ENCODE peak calls at places on chromosomes 7 and 10, in six cellular contexts. One of them, this sample, is unnamed.

GRCh38 chr7:2047272-2047581 is 185.5 kb downstream of the MAD1L1 start:
- DNase-seq in Peyer's patch: no peak
- DNase-seq in thoracic aorta: no peak
- DNase-seq in progenitor cell of endocrine pancreas: no peak
- DNase-seq in fibroblast of lung: no peak
- DNase-seq in astrocyte of the cerebellum: no peak
- DNase-seq in this sample: no peak

GRCh38 chr7:30727061-30727945 is 24.6 kb upstream of the INMT start:
- DNase-seq in Peyer's patch: peak
- DNase-seq in thoracic aorta: no peak
- DNase-seq in progenitor cell of endocrine pancreas: no peak
- DNase-seq in fibroblast of lung: no peak
- DNase-seq in astrocyte of the cerebellum: no peak
- DNase-seq in this sample: no peak

GRCh38 chr10:9814285-9814866 is 1203.3 kb upstream of the CELF2 start:
- DNase-seq in Peyer's patch: no peak
- DNase-seq in thoracic aorta: no peak
- DNase-seq in progenitor cell of endocrine pancreas: no peak
- DNase-seq in fibroblast of lung: peak
- DNase-seq in astrocyte of the cerebellum: no peak
- DNase-seq in this sample: no peak

GRCh38 chr10:75904499-75905283 is 473.3 kb downstream of the LRMDA start:
- DNase-seq in Peyer's patch: no peak
- DNase-seq in thoracic aorta: no peak
- DNase-seq in progenitor cell of endocrine pancreas: no peak
- DNase-seq in fibroblast of lung: no peak
- DNase-seq in astrocyte of the cerebellum: no peak
- DNase-seq in this sample: no peak

GRCh38 chr10:113959383-113959760 is 84.3 kb upstream of the ADRB1 start:
- DNase-seq in Peyer's patch: no peak
- DNase-seq in thoracic aorta: no peak
- DNase-seq in progenitor cell of endocrine pancreas: no peak
- DNase-seq in fibroblast of lung: no peak
- DNase-seq in astrocyte of the cerebellum: no peak
- DNase-seq in this sample: no peak

GRCh38 chr7:96321041-96321669 is 743 bp downstream of the SLC25A13 start:
- DNase-seq in Peyer's patch: peak
- DNase-seq in thoracic aorta: peak
- DNase-seq in progenitor cell of endocrine pancreas: peak
- DNase-seq in fibroblast of lung: peak
- DNase-seq in astrocyte of the cerebellum: peak
- DNase-seq in this sample: peak

GRCh38 chr10:94200148-94200846 is 162.4 kb downstream of the NOC3L start:
- DNase-seq in Peyer's patch: no peak
- DNase-seq in thoracic aorta: no peak
- DNase-seq in progenitor cell of endocrine pancreas: no peak
- DNase-seq in fibroblast of lung: no peak
- DNase-seq in astrocyte of the cerebellum: no peak
- DNase-seq in this sample: no peak

GRCh38 chr10:62853710-62854109 is 37.5 kb upstream of the EGR2 start:
- DNase-seq in Peyer's patch: no peak
- DNase-seq in thoracic aorta: no peak
- DNase-seq in progenitor cell of endocrine pancreas: no peak
- DNase-seq in fibroblast of lung: no peak
- DNase-seq in astrocyte of the cerebellum: no peak
- DNase-seq in this sample: no peak

GRCh38 chr7:80078159-80078731 is 56.4 kb upstream of the GNAI1 start:
- DNase-seq in Peyer's patch: no peak
- DNase-seq in thoracic aorta: no peak
- DNase-seq in progenitor cell of endocrine pancreas: no peak
- DNase-seq in fibroblast of lung: peak
- DNase-seq in astrocyte of the cerebellum: no peak
- DNase-seq in this sample: no peak

GRCh38 chr7:137661634-137662033 is 185.1 kb downstream of the DGKI start:
- DNase-seq in Peyer's patch: no peak
- DNase-seq in thoracic aorta: no peak
- DNase-seq in progenitor cell of endocrine pancreas: no peak
- DNase-seq in fibroblast of lung: no peak
- DNase-seq in astrocyte of the cerebellum: no peak
- DNase-seq in this sample: no peak

GRCh38 chr7:17939111-17939669 is 1.1 kb downstream of the SNX13 start:
- DNase-seq in Peyer's patch: no peak
- DNase-seq in thoracic aorta: no peak
- DNase-seq in progenitor cell of endocrine pancreas: no peak
- DNase-seq in fibroblast of lung: peak
- DNase-seq in astrocyte of the cerebellum: no peak
- DNase-seq in this sample: no peak

GRCh38 chr7:158633055-158633956 is 45.7 kb upstream of the PTPRN2 start:
- DNase-seq in Peyer's patch: no peak
- DNase-seq in thoracic aorta: no peak
- DNase-seq in progenitor cell of endocrine pancreas: no peak
- DNase-seq in fibroblast of lung: no peak
- DNase-seq in astrocyte of the cerebellum: no peak
- DNase-seq in this sample: no peak

GRCh38 chr10:121597504-121598241 is 571 bp downstream of the FGFR2 start:
- DNase-seq in Peyer's patch: no peak
- DNase-seq in thoracic aorta: no peak
- DNase-seq in progenitor cell of endocrine pancreas: no peak
- DNase-seq in fibroblast of lung: no peak
- DNase-seq in astrocyte of the cerebellum: no peak
- DNase-seq in this sample: no peak

GRCh38 chr7:81301815-81302214 is 383.0 kb upstream of the SEMA3C start:
- DNase-seq in Peyer's patch: no peak
- DNase-seq in thoracic aorta: no peak
- DNase-seq in progenitor cell of endocrine pancreas: no peak
- DNase-seq in fibroblast of lung: no peak
- DNase-seq in astrocyte of the cerebellum: no peak
- DNase-seq in this sample: no peak

GRCh38 chr10:114393886-114394285 is 10.4 kb downstream of the AFAP1L2 start:
- DNase-seq in Peyer's patch: no peak
- DNase-seq in thoracic aorta: no peak
- DNase-seq in progenitor cell of endocrine pancreas: no peak
- DNase-seq in fibroblast of lung: no peak
- DNase-seq in astrocyte of the cerebellum: no peak
- DNase-seq in this sample: no peak

GRCh38 chr10:5975641-5976473 is 1.5 kb downstream of the IL15RA start:
- DNase-seq in Peyer's patch: peak
- DNase-seq in thoracic aorta: no peak
- DNase-seq in progenitor cell of endocrine pancreas: no peak
- DNase-seq in fibroblast of lung: peak
- DNase-seq in astrocyte of the cerebellum: no peak
- DNase-seq in this sample: peak

GRCh38 chr7:11427686-11428273 is 404.2 kb downstream of the THSD7A start:
- DNase-seq in Peyer's patch: no peak
- DNase-seq in thoracic aorta: no peak
- DNase-seq in progenitor cell of endocrine pancreas: no peak
- DNase-seq in fibroblast of lung: peak
- DNase-seq in astrocyte of the cerebellum: peak
- DNase-seq in this sample: peak

GRCh38 chr10:97726636-97727178 is 10.2 kb upstream of the ZFYVE27 start:
- DNase-seq in Peyer's patch: no peak
- DNase-seq in thoracic aorta: no peak
- DNase-seq in progenitor cell of endocrine pancreas: no peak
- DNase-seq in fibroblast of lung: peak
- DNase-seq in astrocyte of the cerebellum: peak
- DNase-seq in this sample: no peak

GRCh38 chr10:77159538-77160110 is 478.0 kb downstream of the KCNMA1 start:
- DNase-seq in Peyer's patch: no peak
- DNase-seq in thoracic aorta: no peak
- DNase-seq in progenitor cell of endocrine pancreas: no peak
- DNase-seq in fibroblast of lung: peak
- DNase-seq in astrocyte of the cerebellum: peak
- DNase-seq in this sample: no peak

GRCh38 chr10:133087679-133088523 is at the start of gene ADGRA1:
- DNase-seq in Peyer's patch: no peak
- DNase-seq in thoracic aorta: no peak
- DNase-seq in progenitor cell of endocrine pancreas: peak
- DNase-seq in fibroblast of lung: no peak
- DNase-seq in astrocyte of the cerebellum: no peak
- DNase-seq in this sample: no peak

GRCh38 chr7:139727151-139727705 is 50.6 kb downstream of the HIPK2 start:
- DNase-seq in Peyer's patch: peak
- DNase-seq in thoracic aorta: no peak
- DNase-seq in progenitor cell of endocrine pancreas: no peak
- DNase-seq in fibroblast of lung: peak
- DNase-seq in astrocyte of the cerebellum: peak
- DNase-seq in this sample: peak

GRCh38 chr7:92835140-92835850 is 1.1 kb downstream of the CDK6 start:
- DNase-seq in Peyer's patch: peak
- DNase-seq in thoracic aorta: peak
- DNase-seq in progenitor cell of endocrine pancreas: peak
- DNase-seq in fibroblast of lung: peak
- DNase-seq in astrocyte of the cerebellum: no peak
- DNase-seq in this sample: no peak

GRCh38 chr10:27541728-27542285 is 37.7 kb downstream of the RAB18 start:
- DNase-seq in Peyer's patch: no peak
- DNase-seq in thoracic aorta: no peak
- DNase-seq in progenitor cell of endocrine pancreas: no peak
- DNase-seq in fibroblast of lung: no peak
- DNase-seq in astrocyte of the cerebellum: no peak
- DNase-seq in this sample: no peak

GRCh38 chr10:44343836-44344235 is 41.1 kb downstream of the CXCL12 start:
- DNase-seq in Peyer's patch: no peak
- DNase-seq in thoracic aorta: no peak
- DNase-seq in progenitor cell of endocrine pancreas: no peak
- DNase-seq in fibroblast of lung: no peak
- DNase-seq in astrocyte of the cerebellum: no peak
- DNase-seq in this sample: no peak

GRCh38 chr7:44796034-44796503 is 412 bp upstream of the PPIA start:
- DNase-seq in Peyer's patch: peak
- DNase-seq in thoracic aorta: no peak
- DNase-seq in progenitor cell of endocrine pancreas: no peak
- DNase-seq in fibroblast of lung: peak
- DNase-seq in astrocyte of the cerebellum: no peak
- DNase-seq in this sample: peak

DNA sequence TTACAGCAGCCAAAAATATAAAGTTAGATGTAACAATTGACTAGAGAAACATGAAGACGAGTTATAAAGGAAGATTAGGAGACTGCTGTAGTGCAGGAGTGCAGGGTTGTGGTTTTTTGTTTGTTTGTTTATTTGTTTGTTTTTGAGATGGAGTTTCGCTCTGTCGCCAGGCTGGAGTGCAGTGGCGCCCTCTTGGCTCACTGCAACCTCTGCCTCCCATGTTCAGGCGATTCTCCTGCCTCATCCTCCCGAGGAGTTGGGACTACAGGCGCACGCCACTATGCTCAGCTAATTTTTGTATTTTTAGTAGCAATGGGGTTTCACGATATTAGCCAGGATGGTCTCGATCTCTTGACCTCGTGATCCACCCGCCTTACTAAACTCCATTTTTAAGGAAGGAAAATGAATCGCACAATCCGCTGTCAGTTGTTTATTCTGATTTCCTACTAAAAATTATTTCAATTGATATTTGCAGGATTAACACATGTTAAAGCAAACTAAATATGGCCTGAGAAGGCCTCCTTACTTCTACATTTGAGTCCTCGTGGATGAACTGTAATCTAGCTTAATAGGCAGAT is 233.3 kb downstream of the NSUN6 start:
- DNase-seq in Peyer's patch: no peak
- DNase-seq in thoracic aorta: no peak
- DNase-seq in progenitor cell of endocrine pancreas: no peak
- DNase-seq in fibroblast of lung: no peak
- DNase-seq in astrocyte of the cerebellum: no peak
- DNase-seq in this sample: no peak
- TF ChIP-seq CTCF in Peyer's patch: no peak
- TF ChIP-seq CTCF in thoracic aorta: no peak
- TF ChIP-seq CTCF in progenitor cell of endocrine pancreas: no peak
- TF ChIP-seq CTCF in fibroblast of lung: no peak
- TF ChIP-seq CTCF in astrocyte of the cerebellum: no peak
- TF ChIP-seq CTCF in this sample: no peak

GRCh38 chr10:48653347-48653746 is 31.3 kb upstream of the WDFY4 start:
- DNase-seq in Peyer's patch: no peak
- DNase-seq in thoracic aorta: no peak
- DNase-seq in progenitor cell of endocrine pancreas: no peak
- DNase-seq in fibroblast of lung: no peak
- DNase-seq in astrocyte of the cerebellum: no peak
- DNase-seq in this sample: no peak

GRCh38 chr10:48652344-48652743 is 32.3 kb upstream of the WDFY4 start:
- DNase-seq in Peyer's patch: no peak
- DNase-seq in thoracic aorta: no peak
- DNase-seq in progenitor cell of endocrine pancreas: no peak
- DNase-seq in fibroblast of lung: no peak
- DNase-seq in astrocyte of the cerebellum: no peak
- DNase-seq in this sample: no peak

GRCh38 chr10:48656241-48656921 is 28.3 kb upstream of the WDFY4 start:
- DNase-seq in Peyer's patch: peak
- DNase-seq in thoracic aorta: peak
- DNase-seq in progenitor cell of endocrine pancreas: peak
- DNase-seq in fibroblast of lung: peak
- DNase-seq in astrocyte of the cerebellum: peak
- DNase-seq in this sample: peak

GRCh38 chr10:48655426-48656240 is 29.0 kb upstream of the WDFY4 start:
- DNase-seq in Peyer's patch: no peak
- DNase-seq in thoracic aorta: peak
- DNase-seq in progenitor cell of endocrine pancreas: no peak
- DNase-seq in fibroblast of lung: peak
- DNase-seq in astrocyte of the cerebellum: no peak
- DNase-seq in this sample: no peak

GRCh38 chr10:48653944-48654698 is 30.6 kb upstream of the WDFY4 start:
- DNase-seq in Peyer's patch: no peak
- DNase-seq in thoracic aorta: no peak
- DNase-seq in progenitor cell of endocrine pancreas: no peak
- DNase-seq in fibroblast of lung: no peak
- DNase-seq in astrocyte of the cerebellum: no peak
- DNase-seq in this sample: no peak
- TF ChIP-seq CTCF in Peyer's patch: no peak
- TF ChIP-seq CTCF in thoracic aorta: no peak
- TF ChIP-seq CTCF in progenitor cell of endocrine pancreas: no peak
- TF ChIP-seq CTCF in fibroblast of lung: no peak
- TF ChIP-seq CTCF in astrocyte of the cerebellum: no peak
- TF ChIP-seq CTCF in this sample: no peak

DNA sequence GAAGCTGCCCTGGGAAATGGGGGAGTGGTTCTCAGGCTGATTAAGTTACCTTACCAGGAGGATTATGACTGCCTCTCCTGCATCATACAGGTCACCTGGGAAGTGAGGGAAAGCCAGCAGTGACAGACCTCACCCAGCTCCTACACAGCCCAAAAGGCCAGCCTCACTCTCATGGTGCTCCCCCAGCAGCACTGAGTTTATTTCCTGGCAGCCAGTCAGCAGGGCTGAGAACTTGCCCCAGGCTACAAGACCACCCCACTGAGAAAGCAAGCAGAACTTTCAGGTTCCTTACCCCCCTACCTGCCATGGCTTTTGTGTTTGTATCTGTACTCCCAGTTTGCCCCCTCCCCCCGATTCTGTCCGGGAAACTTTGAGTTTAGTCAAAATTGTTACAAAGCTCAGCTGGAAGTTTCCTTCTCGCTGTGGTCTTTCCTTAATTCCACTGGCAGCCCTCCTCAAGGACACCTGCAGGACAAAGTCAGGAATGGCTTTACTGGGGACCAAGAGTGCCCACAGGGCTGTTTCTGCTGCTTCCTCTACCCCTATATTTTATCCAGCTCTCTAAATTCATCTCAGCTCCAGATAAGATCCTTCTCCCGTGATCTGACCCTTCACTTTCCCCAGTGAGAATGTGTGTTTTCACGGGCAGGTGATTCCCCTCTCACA is 649.8 kb upstream of the MBL2 start:
- DNase-seq in Peyer's patch: no peak
- DNase-seq in thoracic aorta: no peak
- DNase-seq in progenitor cell of endocrine pancreas: no peak
- DNase-seq in fibroblast of lung: no peak
- DNase-seq in astrocyte of the cerebellum: no peak
- DNase-seq in this sample: no peak
- TF ChIP-seq CTCF in Peyer's patch: no peak
- TF ChIP-seq CTCF in thoracic aorta: no peak
- TF ChIP-seq CTCF in progenitor cell of endocrine pancreas: no peak
- TF ChIP-seq CTCF in fibroblast of lung: no peak
- TF ChIP-seq CTCF in astrocyte of the cerebellum: no peak
- TF ChIP-seq CTCF in this sample: no peak

GRCh38 chr7:149723795-149724495 is 49.4 kb downstream of the ZNF467 start:
- DNase-seq in Peyer's patch: no peak
- DNase-seq in thoracic aorta: no peak
- DNase-seq in progenitor cell of endocrine pancreas: no peak
- DNase-seq in fibroblast of lung: no peak
- DNase-seq in astrocyte of the cerebellum: no peak
- DNase-seq in this sample: no peak
- TF ChIP-seq CTCF in Peyer's patch: no peak
- TF ChIP-seq CTCF in thoracic aorta: no peak
- TF ChIP-seq CTCF in progenitor cell of endocrine pancreas: no peak
- TF ChIP-seq CTCF in fibroblast of lung: no peak
- TF ChIP-seq CTCF in astrocyte of the cerebellum: no peak
- TF ChIP-seq CTCF in this sample: no peak

This sample was measured in AG09319.